ENCODE peak calls at places on chromosome 6, in nine cellular contexts. R, Y, B, C, Z, D, A, I and L are unnamed samples.

GRCh38 chr6:1536526-1537429 is 72.9 kb upstream of the FOXC1 start:
- DNase-seq in I (no peak), C (no peak), B (no peak), D (no peak), R (no peak), Z (no peak), Y (no peak), A (no peak), L (no peak)

GRCh38 chr6:33985947-33986346 is 159.9 kb downstream of the GRM4 start:
- DNase-seq in A (no peak), Y (no peak), R (no peak), C (no peak), Z (no peak), B (no peak), D (no peak), I (no peak), L (no peak)

GRCh38 chr6:136656121-136656520 is 105.9 kb upstream of the MAP7 start:
- DNase-seq in Z (no peak), I (no peak), A (no peak), C (peak; percentile 52), B (no peak), Y (no peak), R (no peak), D (no peak), L (no peak)

GRCh38 chr6:111580826-111581505 is 24.7 kb downstream of the TRAF3IP2 start:
- DNase-seq in D (no peak), Y (no peak), Z (no peak), A (no peak), C (peak; percentile 34), B (no peak), I (no peak), R (no peak), L (no peak)

GRCh38 chr6:111211411-111212030 is 124.2 kb downstream of the SLC16A10 start:
- DNase-seq in R (no peak), A (no peak), C (no peak), D (no peak), Z (no peak), B (no peak), Y (no peak), I (no peak), L (no peak)

GRCh38 chr6:170529839-170530520 is 23.1 kb downstream of the PSMB1 start:
- DNase-seq in I (peak; percentile 70), D (no peak), R (peak; percentile 16), C (peak; percentile 83), B (peak; percentile 77), A (peak; percentile 34), Z (peak; percentile 68), Y (peak; percentile 70), L (peak; percentile 79)

GRCh38 chr6:90429713-90430112 is 133.1 kb upstream of the BACH2 start:
- DNase-seq in C (peak; percentile 6), R (no peak), I (no peak), A (no peak), B (no peak), Y (no peak), D (no peak), Z (no peak), L (no peak)

GRCh38 chr6:52617087-52617486 is 40.2 kb upstream of the TRAM2 start:
- DNase-seq in C (no peak), Y (no peak), I (no peak), R (no peak), Z (no peak), A (no peak), B (no peak), D (no peak), L (no peak)

GRCh38 chr6:148348335-148348734 is 5.7 kb downstream of the SASH1 start:
- DNase-seq in A (no peak), I (no peak), Y (no peak), R (no peak), Z (no peak), C (no peak), B (no peak), D (no peak), L (no peak)

GRCh38 chr6:131976545-131977061 is 25.4 kb upstream of the CCN2 start:
- DNase-seq in D (no peak), R (no peak), C (peak; percentile 78), Y (no peak), B (no peak), I (peak; percentile 93), A (no peak), Z (no peak), L (no peak)

GRCh38 chr6:3749991-3750323 is 1.6 kb downstream of the PXDC1 start:
- DNase-seq in B (no peak), D (no peak), Z (no peak), A (no peak), C (peak; percentile 86), I (peak; percentile 72), R (no peak), Y (no peak), L (peak; percentile 84)

GRCh38 chr6:73669005-73669404 is 15.2 kb upstream of the SLC17A5 start:
- DNase-seq in C (no peak), I (no peak), D (no peak), R (no peak), Y (no peak), B (no peak), A (no peak), Z (no peak), L (no peak)

GRCh38 chr6:3046295-3046694 is 22.0 kb upstream of the RIPK1 start:
- DNase-seq in Y (no peak), C (no peak), R (no peak), D (no peak), A (no peak), Z (no peak), B (no peak), I (no peak), L (no peak)

GRCh38 chr6:11667876-11668275 is 110.7 kb downstream of the ADTRP start:
- DNase-seq in C (no peak), B (no peak), R (no peak), I (no peak), Z (no peak), D (no peak), A (no peak), Y (no peak), L (no peak)

GRCh38 chr6:31068738-31069340 is 43.5 kb downstream of the C6orf15 start:
- DNase-seq in Y (peak; percentile 85), Z (peak; percentile 83), R (no peak), B (peak; percentile 68), A (no peak), D (peak; percentile 36), I (peak; percentile 72), C (peak; percentile 85), L (peak; percentile 80)

GRCh38 chr6:45590751-45591184 is 213.0 kb upstream of the SUPT3H start:
- DNase-seq in C (peak; percentile 77), Z (no peak), A (no peak), D (no peak), Y (no peak), R (no peak), B (no peak), I (no peak), L (no peak)

DNA sequence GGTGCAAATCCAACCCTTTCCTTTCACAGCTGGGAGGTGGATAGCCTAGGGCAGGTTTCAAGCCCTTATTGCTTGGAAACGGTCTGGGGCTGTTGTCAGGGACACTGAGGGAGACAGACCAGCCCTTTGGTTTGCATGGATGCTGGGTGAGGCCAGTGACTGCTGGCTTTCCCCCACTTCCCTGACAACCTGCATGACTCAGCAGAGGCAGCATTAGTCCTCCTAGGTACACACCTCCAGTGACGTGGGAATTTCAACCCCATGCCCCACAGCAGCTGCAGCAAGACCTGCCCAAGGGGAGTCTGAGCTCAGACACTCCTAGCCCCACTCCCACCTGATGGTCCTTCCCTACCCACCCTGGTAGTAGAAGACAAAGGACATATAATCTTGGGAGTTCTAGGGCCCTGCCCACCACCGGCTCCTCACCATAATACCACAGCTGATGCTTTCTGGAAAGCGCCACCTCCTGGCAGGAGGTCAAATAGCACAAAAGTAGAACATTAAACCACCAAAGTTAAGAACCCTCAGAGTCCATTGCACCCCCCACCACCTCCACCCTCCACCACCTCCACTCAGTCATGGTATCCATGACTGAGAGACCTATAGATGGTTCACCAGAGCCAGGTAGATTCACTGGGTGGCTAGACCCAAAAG is 797.8 kb upstream of the MAN1A1 start:
- DNase-seq in C (no peak), B (no peak), Z (no peak), Y (no peak), I (no peak), D (no peak), R (no peak), A (no peak), L (no peak)
- TF ChIP-seq CTCF in C (no peak), B (peak; percentile 45), Z (no peak), Y (peak; percentile 12), I (no peak), D (no peak), R (no peak), A (no peak), L (no peak)

GRCh38 chr6:55941713-55942112 is 66.3 kb upstream of the BMP5 start:
- DNase-seq in Z (no peak), I (no peak), R (no peak), D (no peak), B (no peak), C (peak; percentile 22), A (no peak), Y (no peak), L (peak; percentile 4)
- TF ChIP-seq CTCF in Z (no peak), I (peak; percentile 20), R (peak; percentile 20), D (no peak), B (no peak), C (no peak), A (peak; percentile 32), Y (no peak), L (no peak)

GRCh38 chr6:17002123-17002522 is 99.7 kb upstream of the STMND1 start:
- DNase-seq in Y (no peak), Z (no peak), A (no peak), I (no peak), D (no peak), R (no peak), B (no peak), C (no peak), L (no peak)

GRCh38 chr6:17004269-17004668 is 97.6 kb upstream of the STMND1 start:
- DNase-seq in I (no peak), A (peak; percentile 29), R (no peak), Y (no peak), B (no peak), C (peak; percentile 24), D (no peak), Z (no peak), L (no peak)

GRCh38 chr6:16999486-17000436 is 102.1 kb upstream of the STMND1 start:
- DNase-seq in Y (no peak), R (no peak), D (no peak), I (no peak), Z (no peak), B (no peak), C (peak; percentile 76), A (peak; percentile 86), L (peak; percentile 30)

DNA sequence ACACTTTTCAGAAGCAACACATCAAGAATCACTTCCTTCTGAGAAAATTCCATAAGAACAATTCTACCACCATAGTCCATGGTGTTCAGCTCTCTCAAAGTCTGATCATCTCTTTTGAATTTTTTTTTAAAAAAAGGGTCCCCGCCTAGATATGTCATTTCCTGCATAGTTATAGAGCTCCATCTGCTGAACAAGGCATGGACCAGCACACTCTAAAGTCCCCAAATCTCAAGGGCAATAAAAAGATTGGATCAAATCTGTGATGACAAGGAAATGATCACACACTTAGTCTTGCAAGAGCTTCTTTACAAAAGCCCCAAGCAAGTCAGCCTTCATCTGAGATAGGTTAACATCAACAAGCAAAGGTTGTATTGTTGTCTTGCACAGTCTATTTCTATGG is 100.7 kb upstream of the STMND1 start:
- DNase-seq in Z (no peak), Y (no peak), B (no peak), I (no peak), R (no peak), C (no peak), A (no peak), D (no peak), L (no peak)
- TF ChIP-seq CTCF in Z (peak; percentile 11), Y (no peak), B (no peak), I (peak; percentile 49), R (no peak), C (peak; percentile 3), A (peak; percentile 41), D (no peak), L (no peak)

GRCh38 chr6:107418118-107418517 is 41.2 kb downstream of the PDSS2 start:
- DNase-seq in R (no peak), I (peak; percentile 31), C (peak; percentile 37), B (no peak), Z (no peak), D (no peak), Y (peak; percentile 20), A (no peak), L (no peak)
- TF ChIP-seq CTCF in R (peak; percentile 28), I (peak; percentile 68), C (peak; percentile 63), B (peak; percentile 16), Z (no peak), D (no peak), Y (peak; percentile 16), A (peak; percentile 68), L (no peak)